ENCODE peak calls at places on chromosomes 16 and 17, in five cellular contexts. D is GM12878, G is HCT116, T is K562, Q is H1. H is an unnamed sample.

GRCh38 chr17:14784997-14785696 is 480.0 kb downstream of the PMP22 start:
- DNase-seq in D (no peak), G (no peak), T (no peak), Q (no peak), H (peak; percentile 47)

GRCh38 chr17:385195-385835 is 32.7 kb upstream of the RPH3AL start:
- DNase-seq in D (no peak), G (no peak), T (no peak), Q (peak; percentile 64), H (no peak)

GRCh38 chr17:30942311-30943079 is 20.8 kb downstream of the ADAP2 start:
- DNase-seq in D (no peak), G (no peak), T (no peak), Q (no peak), H (no peak)

GRCh38 chr17:79985361-79985760 is 50.3 kb downstream of the TBC1D16 start:
- DNase-seq in D (no peak), G (no peak), T (no peak), Q (no peak), H (no peak)

GRCh38 chr17:2995362-2995761 is 68.0 kb downstream of the OR1D5 start:
- DNase-seq in D (no peak), G (no peak), T (no peak), Q (no peak), H (no peak)

GRCh38 chr17:74646231-74646630 is 22.7 kb upstream of the CD300E start:
- DNase-seq in D (no peak), G (peak; percentile 54), T (peak; percentile 16), Q (no peak), H (peak; percentile 13)

GRCh38 chr17:6669479-6670212 is 18.1 kb downstream of the C17orf100 start:
- DNase-seq in D (no peak), G (peak; percentile 80), T (no peak), Q (no peak), H (no peak)

GRCh38 chr17:44389281-44389680 is at the start of gene ITGA2B:
- DNase-seq in D (no peak), G (no peak), T (no peak), Q (no peak), H (no peak)

GRCh38 chr17:50893183-50893993 is 27.2 kb upstream of the TOB1 start:
- DNase-seq in D (no peak), G (peak; percentile 71), T (peak; percentile 3), Q (no peak), H (peak; percentile 90)

GRCh38 chr17:4175921-4176802 is 33.2 kb downstream of the CYB5D2 start:
- DNase-seq in D (no peak), G (no peak), T (no peak), Q (no peak), H (no peak)

GRCh38 chr16:28039493-28039892 is 24.0 kb downstream of the GSG1L start:
- DNase-seq in D (no peak), G (no peak), T (no peak), Q (no peak), H (no peak)

GRCh38 chr17:31067699-31068184 is 27.0 kb upstream of the NF1 start:
- DNase-seq in D (no peak), G (peak; percentile 34), T (no peak), Q (no peak), H (peak; percentile 14)

GRCh38 chr16:30948087-30948955 is 547 bp upstream of the ORAI3 start:
- DNase-seq in D (no peak), G (peak; percentile 92), T (peak; percentile 65), Q (peak; percentile 98), H (peak; percentile 82)

GRCh38 chr17:60161598-60162330 is 12.0 kb downstream of the CA4 start:
- DNase-seq in D (no peak), G (no peak), T (peak; percentile 67), Q (peak; percentile 83), H (no peak)

GRCh38 chr17:61072648-61073047 is 327.0 kb upstream of the TBX2 start:
- DNase-seq in D (no peak), G (no peak), T (no peak), Q (no peak), H (no peak)

GRCh38 chr16:84414789-84415326 is 46.5 kb downstream of the ATP2C2 start:
- DNase-seq in D (no peak), G (no peak), T (no peak), Q (no peak), H (peak; percentile 71)

GRCh38 chr16:19235478-19235877 is 50.1 kb upstream of the CLEC19A start:
- DNase-seq in D (no peak), G (no peak), T (no peak), Q (no peak), H (no peak)

GRCh38 chr17:38464723-38465419 is 36.6 kb downstream of the ARHGAP23 start:
- DNase-seq in D (no peak), G (peak; percentile 64), T (peak; percentile 79), Q (no peak), H (no peak)

GRCh38 chr17:70773210-70773609 is 603.9 kb downstream of the KCNJ2 start:
- DNase-seq in D (no peak), G (no peak), T (no peak), Q (no peak), H (no peak)

GRCh38 chr17:39094607-39095308 is 56.7 kb downstream of the PLXDC1 start:
- DNase-seq in D (no peak), G (no peak), T (no peak), Q (no peak), H (no peak)

GRCh38 chr17:60167095-60167741 is 17.4 kb downstream of the CA4 start:
- DNase-seq in D (no peak), G (no peak), T (no peak), Q (no peak), H (no peak)

GRCh38 chr17:21539146-21539545 is 153.2 kb upstream of the KCNJ18 start:
- DNase-seq in D (no peak), G (no peak), T (no peak), Q (no peak), H (no peak)

GRCh38 chr17:75649687-75650086 is 16.5 kb downstream of the SMIM5 start:
- DNase-seq in D (no peak), G (no peak), T (no peak), Q (no peak), H (no peak)

GRCh38 chr17:20784100-20784665 is 204.7 kb downstream of the CDRT15L2 start:
- DNase-seq in D (no peak), G (no peak), T (no peak), Q (no peak), H (no peak)

GRCh38 chr17:44223574-44224046 is 4.1 kb upstream of the UBTF start:
- DNase-seq in D (no peak), G (no peak), T (no peak), Q (no peak), H (no peak)

GRCh38 chr17:49101054-49101534 is 31.5 kb upstream of the B4GALNT2 start:
- DNase-seq in D (no peak), G (peak; percentile 72), T (no peak), Q (no peak), H (no peak)
- TF ChIP-seq SRF in D (no peak), G (peak; percentile 41), T (no peak), Q (no peak), H (no peak)

DNA sequence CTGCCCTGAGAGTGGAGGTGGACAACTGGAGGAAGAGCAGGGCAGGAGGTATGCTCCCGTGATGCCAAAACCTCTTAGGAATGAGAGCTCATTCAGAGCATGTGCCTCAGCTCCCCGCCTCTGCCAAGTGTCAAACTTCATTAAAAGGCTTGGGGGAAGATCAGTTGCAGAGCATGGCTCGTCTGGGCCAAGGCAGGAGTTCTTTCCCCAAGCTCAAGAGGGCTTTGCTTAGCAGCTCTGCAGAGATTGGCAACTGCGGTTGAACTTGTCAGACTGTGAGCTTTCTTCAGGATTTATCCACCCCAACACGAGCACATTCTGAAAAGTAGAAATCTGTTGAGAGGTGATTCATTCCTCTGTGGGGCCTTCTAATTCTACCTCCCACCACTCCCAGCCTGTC is 248.1 kb downstream of the HS3ST3A1 start:
- DNase-seq in D (no peak), G (no peak), T (no peak), Q (no peak), H (no peak)
- TF ChIP-seq SRF in D (no peak), G (no peak), T (no peak), Q (no peak), H (no peak)

DNA sequence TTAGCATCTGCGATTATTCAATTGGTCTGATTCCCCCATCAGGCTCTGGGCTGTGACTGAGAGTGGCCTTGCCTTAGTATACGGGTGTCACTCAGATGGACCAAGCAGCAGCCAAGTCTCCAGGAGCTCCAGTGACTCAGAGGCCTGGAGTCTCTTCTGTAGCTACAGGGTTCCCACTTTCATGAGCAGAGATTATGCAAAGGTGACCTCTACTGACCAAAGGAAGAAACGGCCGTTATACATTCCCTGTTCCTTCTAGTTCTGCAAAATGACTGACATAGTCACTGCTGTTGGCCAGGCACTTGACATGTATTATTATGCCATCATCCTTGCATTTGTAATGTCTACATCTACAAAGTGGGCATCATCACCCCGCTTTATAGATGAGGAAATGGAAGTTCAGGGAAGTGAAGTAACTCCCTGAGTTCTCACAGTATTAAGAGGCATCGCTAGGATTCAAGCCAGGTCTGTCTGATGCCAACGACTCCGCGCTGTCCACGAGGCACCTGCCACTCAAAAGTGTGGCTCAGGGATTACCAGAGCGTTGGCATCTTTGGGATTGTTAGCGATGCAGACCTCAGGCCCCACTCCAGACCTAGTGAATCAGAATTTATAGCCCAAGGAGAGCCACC is 23.3 kb downstream of the SLC38A7 start:
- DNase-seq in D (no peak), G (peak; percentile 78), T (peak; percentile 75), Q (no peak), H (peak; percentile 85)
- TF ChIP-seq SRF in D (no peak), G (no peak), T (no peak), Q (no peak), H (no peak)

GRCh38 chr16:87361916-87362619 is 21.5 kb downstream of the FBXO31 start:
- DNase-seq in D (no peak), G (no peak), T (no peak), Q (no peak), H (no peak)

GRCh38 chr16:87360862-87361610 is 22.5 kb downstream of the FBXO31 start:
- DNase-seq in D (no peak), G (no peak), T (no peak), Q (no peak), H (no peak)

GRCh38 chr16:87365021-87365713 is 18.4 kb downstream of the FBXO31 start:
- DNase-seq in D (no peak), G (no peak), T (no peak), Q (no peak), H (no peak)

GRCh38 chr16:87366288-87366687 is 17.3 kb downstream of the FBXO31 start:
- DNase-seq in D (no peak), G (no peak), T (no peak), Q (no peak), H (no peak)

GRCh38 chr16:87363771-87364476 is 19.7 kb downstream of the FBXO31 start:
- DNase-seq in D (no peak), G (no peak), T (peak; percentile 63), Q (no peak), H (no peak)
- TF ChIP-seq SRF in D (no peak), G (no peak), T (no peak), Q (no peak), H (no peak)

DNA sequence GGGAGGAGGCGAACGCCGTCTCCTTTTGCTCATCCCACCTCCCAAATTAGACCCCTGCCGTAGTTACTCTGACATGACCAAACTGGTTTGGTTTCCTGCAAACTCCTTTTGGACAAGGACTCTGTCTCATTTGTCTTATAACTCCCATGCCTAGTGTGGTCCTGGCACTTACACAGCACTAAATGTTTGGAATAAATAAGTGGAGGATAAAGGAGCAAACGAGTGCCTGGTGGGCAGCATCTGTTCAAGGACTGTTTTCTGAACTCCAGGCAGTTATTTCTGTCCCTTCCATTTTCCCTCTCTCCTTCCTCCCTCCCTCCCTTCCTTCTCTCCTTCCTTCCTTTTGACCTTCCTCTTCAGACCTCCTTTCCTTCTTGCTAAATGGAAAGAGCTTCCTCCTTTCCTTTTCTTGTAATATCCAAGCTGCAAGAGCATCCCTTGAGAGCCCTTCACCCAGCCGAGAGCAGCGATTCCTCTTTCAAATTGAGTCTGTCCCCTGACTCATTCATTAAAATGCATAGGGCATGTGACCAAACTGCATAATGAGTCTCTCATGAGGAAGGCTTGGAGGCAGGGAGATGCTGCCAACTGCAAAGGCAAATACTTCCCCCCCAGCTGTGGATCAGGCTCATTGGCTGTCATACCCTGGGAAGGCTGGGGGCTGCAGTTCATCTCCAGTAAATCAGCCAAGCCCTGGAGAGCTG is 36.9 kb downstream of the CHD9 start:
- DNase-seq in D (peak; percentile 72), G (no peak), T (no peak), Q (no peak), H (no peak)
- TF ChIP-seq SRF in D (no peak), G (no peak), T (no peak), Q (no peak), H (no peak)